ENCODE peak calls at places on chromosomes 4 and X, in ten cellular contexts. One of them, this sample, is unnamed.

GRCh38 chrX:132412208-132412607 is 76.6 kb downstream of the MBNL3 start:
- DNase-seq in mucosa of descending colon: no peak
- DNase-seq in mucosa of gallbladder: no peak
- DNase-seq in CD8-positive, alpha-beta memory T cell: no peak
- DNase-seq in fibroblast of the conjunctiva: no peak
- DNase-seq in Karpas-422: no peak
- DNase-seq in GM12891: no peak
- DNase-seq in MG63: no peak
- DNase-seq in stimulated activated CD8-positive, alpha-beta memory T cell treated with anti-CD3 and anti-CD28 coated beads, Interleukin-15, amount 100 ng/mL, for 24 hours: no peak
- DNase-seq in NCI-H345: no peak
- DNase-seq in this sample: no peak

GRCh38 chr4:84530871-84531270 is 31.8 kb upstream of the NKX6-1 start:
- DNase-seq in CD8-positive, alpha-beta memory T cell: no peak
- DNase-seq in MG63: peak; percentile 71
- DNase-seq in Karpas-422: no peak
- DNase-seq in GM12891: no peak
- DNase-seq in mucosa of descending colon: no peak
- DNase-seq in fibroblast of the conjunctiva: peak; percentile 10
- DNase-seq in mucosa of gallbladder: no peak
- DNase-seq in stimulated activated CD8-positive, alpha-beta memory T cell treated with anti-CD3 and anti-CD28 coated beads, Interleukin-15, amount 100 ng/mL, for 24 hours: no peak
- DNase-seq in NCI-H345: no peak
- DNase-seq in this sample: no peak

GRCh38 chr4:73520821-73521220 is 39.3 kb downstream of the AFM start:
- DNase-seq in mucosa of descending colon: no peak
- DNase-seq in fibroblast of the conjunctiva: peak; percentile 64
- DNase-seq in mucosa of gallbladder: no peak
- DNase-seq in Karpas-422: peak; percentile 74
- DNase-seq in stimulated activated CD8-positive, alpha-beta memory T cell treated with anti-CD3 and anti-CD28 coated beads, Interleukin-15, amount 100 ng/mL, for 24 hours: no peak
- DNase-seq in GM12891: no peak
- DNase-seq in MG63: peak; percentile 32
- DNase-seq in CD8-positive, alpha-beta memory T cell: no peak
- DNase-seq in NCI-H345: peak; percentile 28
- DNase-seq in this sample: no peak

GRCh38 chrX:20374866-20375530 is 108.3 kb upstream of the RPS6KA3 start:
- DNase-seq in stimulated activated CD8-positive, alpha-beta memory T cell treated with anti-CD3 and anti-CD28 coated beads, Interleukin-15, amount 100 ng/mL, for 24 hours: no peak
- DNase-seq in NCI-H345: no peak
- DNase-seq in Karpas-422: peak; percentile 71
- DNase-seq in GM12891: no peak
- DNase-seq in fibroblast of the conjunctiva: no peak
- DNase-seq in CD8-positive, alpha-beta memory T cell: no peak
- DNase-seq in MG63: no peak
- DNase-seq in mucosa of gallbladder: no peak
- DNase-seq in mucosa of descending colon: no peak
- DNase-seq in this sample: no peak

GRCh38 chr4:107255596-107255995 is 219.5 kb upstream of the DKK2 start:
- DNase-seq in NCI-H345: no peak
- DNase-seq in fibroblast of the conjunctiva: no peak
- DNase-seq in GM12891: no peak
- DNase-seq in mucosa of descending colon: no peak
- DNase-seq in Karpas-422: no peak
- DNase-seq in mucosa of gallbladder: no peak
- DNase-seq in MG63: no peak
- DNase-seq in CD8-positive, alpha-beta memory T cell: no peak
- DNase-seq in stimulated activated CD8-positive, alpha-beta memory T cell treated with anti-CD3 and anti-CD28 coated beads, Interleukin-15, amount 100 ng/mL, for 24 hours: no peak
- DNase-seq in this sample: no peak

GRCh38 chrX:153634236-153634635 is 12.8 kb upstream of the DUSP9 start:
- DNase-seq in Karpas-422: no peak
- DNase-seq in CD8-positive, alpha-beta memory T cell: no peak
- DNase-seq in NCI-H345: no peak
- DNase-seq in fibroblast of the conjunctiva: no peak
- DNase-seq in mucosa of gallbladder: no peak
- DNase-seq in MG63: no peak
- DNase-seq in GM12891: no peak
- DNase-seq in stimulated activated CD8-positive, alpha-beta memory T cell treated with anti-CD3 and anti-CD28 coated beads, Interleukin-15, amount 100 ng/mL, for 24 hours: no peak
- DNase-seq in mucosa of descending colon: no peak
- DNase-seq in this sample: no peak

GRCh38 chrX:150282953-150283352 is 80.2 kb upstream of the MAMLD1 start:
- DNase-seq in fibroblast of the conjunctiva: no peak
- DNase-seq in stimulated activated CD8-positive, alpha-beta memory T cell treated with anti-CD3 and anti-CD28 coated beads, Interleukin-15, amount 100 ng/mL, for 24 hours: no peak
- DNase-seq in mucosa of descending colon: no peak
- DNase-seq in GM12891: no peak
- DNase-seq in NCI-H345: no peak
- DNase-seq in Karpas-422: no peak
- DNase-seq in CD8-positive, alpha-beta memory T cell: no peak
- DNase-seq in MG63: no peak
- DNase-seq in mucosa of gallbladder: no peak
- DNase-seq in this sample: no peak

GRCh38 chrX:55794420-55794819 is 76.9 kb downstream of the RRAGB start:
- DNase-seq in fibroblast of the conjunctiva: no peak
- DNase-seq in mucosa of descending colon: no peak
- DNase-seq in Karpas-422: no peak
- DNase-seq in MG63: no peak
- DNase-seq in mucosa of gallbladder: no peak
- DNase-seq in stimulated activated CD8-positive, alpha-beta memory T cell treated with anti-CD3 and anti-CD28 coated beads, Interleukin-15, amount 100 ng/mL, for 24 hours: no peak
- DNase-seq in CD8-positive, alpha-beta memory T cell: no peak
- DNase-seq in GM12891: no peak
- DNase-seq in NCI-H345: no peak
- DNase-seq in this sample: no peak

GRCh38 chr4:16665942-16666586 is 232.4 kb downstream of the LDB2 start:
- DNase-seq in mucosa of descending colon: no peak
- DNase-seq in stimulated activated CD8-positive, alpha-beta memory T cell treated with anti-CD3 and anti-CD28 coated beads, Interleukin-15, amount 100 ng/mL, for 24 hours: no peak
- DNase-seq in CD8-positive, alpha-beta memory T cell: no peak
- DNase-seq in NCI-H345: no peak
- DNase-seq in MG63: no peak
- DNase-seq in Karpas-422: no peak
- DNase-seq in mucosa of gallbladder: no peak
- DNase-seq in fibroblast of the conjunctiva: no peak
- DNase-seq in GM12891: no peak
- DNase-seq in this sample: no peak

GRCh38 chr4:76527666-76528065 is 92.6 kb downstream of the SHROOM3 start:
- DNase-seq in CD8-positive, alpha-beta memory T cell: no peak
- DNase-seq in mucosa of gallbladder: no peak
- DNase-seq in stimulated activated CD8-positive, alpha-beta memory T cell treated with anti-CD3 and anti-CD28 coated beads, Interleukin-15, amount 100 ng/mL, for 24 hours: no peak
- DNase-seq in mucosa of descending colon: no peak
- DNase-seq in GM12891: no peak
- DNase-seq in NCI-H345: no peak
- DNase-seq in MG63: no peak
- DNase-seq in fibroblast of the conjunctiva: no peak
- DNase-seq in Karpas-422: no peak
- DNase-seq in this sample: no peak

GRCh38 chrX:106037835-106038473 is 573 bp downstream of the SERPINA7 start:
- DNase-seq in GM12891: no peak
- DNase-seq in Karpas-422: no peak
- DNase-seq in fibroblast of the conjunctiva: no peak
- DNase-seq in stimulated activated CD8-positive, alpha-beta memory T cell treated with anti-CD3 and anti-CD28 coated beads, Interleukin-15, amount 100 ng/mL, for 24 hours: no peak
- DNase-seq in CD8-positive, alpha-beta memory T cell: no peak
- DNase-seq in mucosa of gallbladder: no peak
- DNase-seq in NCI-H345: no peak
- DNase-seq in mucosa of descending colon: no peak
- DNase-seq in MG63: no peak
- DNase-seq in this sample: no peak

GRCh38 chr4:26000274-26000950 is 86.4 kb downstream of the SMIM20 start:
- DNase-seq in GM12891: no peak
- DNase-seq in MG63: peak; percentile 70
- DNase-seq in fibroblast of the conjunctiva: no peak
- DNase-seq in stimulated activated CD8-positive, alpha-beta memory T cell treated with anti-CD3 and anti-CD28 coated beads, Interleukin-15, amount 100 ng/mL, for 24 hours: no peak
- DNase-seq in CD8-positive, alpha-beta memory T cell: no peak
- DNase-seq in mucosa of gallbladder: no peak
- DNase-seq in Karpas-422: no peak
- DNase-seq in mucosa of descending colon: no peak
- DNase-seq in NCI-H345: no peak
- DNase-seq in this sample: no peak

GRCh38 chr4:16050669-16051068 is 33.2 kb downstream of the PROM1 start:
- DNase-seq in GM12891: no peak
- DNase-seq in stimulated activated CD8-positive, alpha-beta memory T cell treated with anti-CD3 and anti-CD28 coated beads, Interleukin-15, amount 100 ng/mL, for 24 hours: no peak
- DNase-seq in MG63: no peak
- DNase-seq in NCI-H345: no peak
- DNase-seq in CD8-positive, alpha-beta memory T cell: no peak
- DNase-seq in mucosa of descending colon: no peak
- DNase-seq in fibroblast of the conjunctiva: no peak
- DNase-seq in Karpas-422: no peak
- DNase-seq in mucosa of gallbladder: no peak
- DNase-seq in this sample: no peak

GRCh38 chrX:118528089-118528753 is 32.6 kb downstream of the DOCK11 start:
- DNase-seq in CD8-positive, alpha-beta memory T cell: peak; percentile 71
- DNase-seq in mucosa of gallbladder: no peak
- DNase-seq in MG63: no peak
- DNase-seq in GM12891: no peak
- DNase-seq in mucosa of descending colon: peak; percentile 53
- DNase-seq in fibroblast of the conjunctiva: no peak
- DNase-seq in Karpas-422: peak; percentile 43
- DNase-seq in stimulated activated CD8-positive, alpha-beta memory T cell treated with anti-CD3 and anti-CD28 coated beads, Interleukin-15, amount 100 ng/mL, for 24 hours: no peak
- DNase-seq in NCI-H345: no peak
- DNase-seq in this sample: no peak

GRCh38 chr4:150510176-150510875 is 71.6 kb upstream of the MAB21L2 start:
- DNase-seq in CD8-positive, alpha-beta memory T cell: no peak
- DNase-seq in MG63: peak; percentile 53
- DNase-seq in GM12891: no peak
- DNase-seq in stimulated activated CD8-positive, alpha-beta memory T cell treated with anti-CD3 and anti-CD28 coated beads, Interleukin-15, amount 100 ng/mL, for 24 hours: no peak
- DNase-seq in mucosa of gallbladder: no peak
- DNase-seq in NCI-H345: no peak
- DNase-seq in Karpas-422: no peak
- DNase-seq in fibroblast of the conjunctiva: peak; percentile 34
- DNase-seq in mucosa of descending colon: no peak
- DNase-seq in this sample: no peak

GRCh38 chrX:150544222-150544787 is 24.1 kb upstream of the MTM1 start:
- DNase-seq in stimulated activated CD8-positive, alpha-beta memory T cell treated with anti-CD3 and anti-CD28 coated beads, Interleukin-15, amount 100 ng/mL, for 24 hours: no peak
- DNase-seq in Karpas-422: peak; percentile 78
- DNase-seq in NCI-H345: no peak
- DNase-seq in CD8-positive, alpha-beta memory T cell: no peak
- DNase-seq in mucosa of descending colon: no peak
- DNase-seq in mucosa of gallbladder: no peak
- DNase-seq in fibroblast of the conjunctiva: no peak
- DNase-seq in MG63: no peak
- DNase-seq in GM12891: no peak
- DNase-seq in this sample: no peak

GRCh38 chrX:103477496-103477895 is 41.8 kb downstream of the RAB40A start:
- DNase-seq in GM12891: no peak
- DNase-seq in CD8-positive, alpha-beta memory T cell: no peak
- DNase-seq in Karpas-422: no peak
- DNase-seq in stimulated activated CD8-positive, alpha-beta memory T cell treated with anti-CD3 and anti-CD28 coated beads, Interleukin-15, amount 100 ng/mL, for 24 hours: no peak
- DNase-seq in MG63: no peak
- DNase-seq in mucosa of descending colon: no peak
- DNase-seq in mucosa of gallbladder: no peak
- DNase-seq in fibroblast of the conjunctiva: no peak
- DNase-seq in NCI-H345: no peak
- DNase-seq in this sample: no peak

GRCh38 chr4:3680656-3681055 is 85.5 kb upstream of the ADRA2C start:
- DNase-seq in fibroblast of the conjunctiva: no peak
- DNase-seq in Karpas-422: no peak
- DNase-seq in mucosa of descending colon: peak; percentile 10
- DNase-seq in mucosa of gallbladder: no peak
- DNase-seq in CD8-positive, alpha-beta memory T cell: no peak
- DNase-seq in MG63: no peak
- DNase-seq in stimulated activated CD8-positive, alpha-beta memory T cell treated with anti-CD3 and anti-CD28 coated beads, Interleukin-15, amount 100 ng/mL, for 24 hours: no peak
- DNase-seq in NCI-H345: no peak
- DNase-seq in GM12891: no peak
- DNase-seq in this sample: no peak

GRCh38 chr4:87354168-87355102 is 31.8 kb upstream of the HSD17B13 start:
- DNase-seq in NCI-H345: no peak
- DNase-seq in Karpas-422: no peak
- DNase-seq in GM12891: no peak
- DNase-seq in mucosa of gallbladder: no peak
- DNase-seq in MG63: peak; percentile 20
- DNase-seq in stimulated activated CD8-positive, alpha-beta memory T cell treated with anti-CD3 and anti-CD28 coated beads, Interleukin-15, amount 100 ng/mL, for 24 hours: no peak
- DNase-seq in mucosa of descending colon: no peak
- DNase-seq in CD8-positive, alpha-beta memory T cell: no peak
- DNase-seq in fibroblast of the conjunctiva: peak; percentile 48
- DNase-seq in this sample: no peak

GRCh38 chr4:1723131-1723801 is 1.9 kb downstream of the TACC3 start:
- DNase-seq in MG63: no peak
- DNase-seq in Karpas-422: no peak
- DNase-seq in stimulated activated CD8-positive, alpha-beta memory T cell treated with anti-CD3 and anti-CD28 coated beads, Interleukin-15, amount 100 ng/mL, for 24 hours: no peak
- DNase-seq in mucosa of gallbladder: no peak
- DNase-seq in GM12891: no peak
- DNase-seq in NCI-H345: no peak
- DNase-seq in CD8-positive, alpha-beta memory T cell: peak; percentile 77
- DNase-seq in mucosa of descending colon: peak; percentile 56
- DNase-seq in fibroblast of the conjunctiva: no peak
- DNase-seq in this sample: no peak

GRCh38 chr4:8410641-8411271 is 29.8 kb downstream of the ACOX3 start:
- DNase-seq in Karpas-422: no peak
- DNase-seq in NCI-H345: peak; percentile 13
- DNase-seq in CD8-positive, alpha-beta memory T cell: no peak
- DNase-seq in mucosa of gallbladder: no peak
- DNase-seq in GM12891: no peak
- DNase-seq in stimulated activated CD8-positive, alpha-beta memory T cell treated with anti-CD3 and anti-CD28 coated beads, Interleukin-15, amount 100 ng/mL, for 24 hours: no peak
- DNase-seq in fibroblast of the conjunctiva: peak; percentile 55
- DNase-seq in mucosa of descending colon: no peak
- DNase-seq in MG63: peak; percentile 52
- DNase-seq in this sample: no peak

GRCh38 chr4:134627386-134627785 is 425.8 kb upstream of the PABPC4L start:
- DNase-seq in Karpas-422: no peak
- DNase-seq in fibroblast of the conjunctiva: no peak
- DNase-seq in MG63: no peak
- DNase-seq in mucosa of gallbladder: peak; percentile 33
- DNase-seq in stimulated activated CD8-positive, alpha-beta memory T cell treated with anti-CD3 and anti-CD28 coated beads, Interleukin-15, amount 100 ng/mL, for 24 hours: no peak
- DNase-seq in CD8-positive, alpha-beta memory T cell: no peak
- DNase-seq in NCI-H345: no peak
- DNase-seq in mucosa of descending colon: peak; percentile 51
- DNase-seq in GM12891: no peak
- DNase-seq in this sample: no peak

GRCh38 chr4:185470503-185471195 is 884 bp downstream of the CCDC110 start:
- DNase-seq in mucosa of descending colon: peak; percentile 85
- DNase-seq in Karpas-422: no peak
- DNase-seq in fibroblast of the conjunctiva: no peak
- DNase-seq in stimulated activated CD8-positive, alpha-beta memory T cell treated with anti-CD3 and anti-CD28 coated beads, Interleukin-15, amount 100 ng/mL, for 24 hours: no peak
- DNase-seq in GM12891: no peak
- DNase-seq in MG63: peak; percentile 7
- DNase-seq in CD8-positive, alpha-beta memory T cell: peak; percentile 64
- DNase-seq in mucosa of gallbladder: peak; percentile 58
- DNase-seq in NCI-H345: peak; percentile 53
- DNase-seq in this sample: peak; percentile 72

GRCh38 chrX:102714994-102715393 is 2.7 kb downstream of the GPRASP2 start:
- DNase-seq in fibroblast of the conjunctiva: no peak
- DNase-seq in mucosa of descending colon: no peak
- DNase-seq in NCI-H345: no peak
- DNase-seq in MG63: no peak
- DNase-seq in Karpas-422: no peak
- DNase-seq in mucosa of gallbladder: no peak
- DNase-seq in stimulated activated CD8-positive, alpha-beta memory T cell treated with anti-CD3 and anti-CD28 coated beads, Interleukin-15, amount 100 ng/mL, for 24 hours: no peak
- DNase-seq in CD8-positive, alpha-beta memory T cell: no peak
- DNase-seq in GM12891: no peak
- DNase-seq in this sample: no peak

GRCh38 chr4:187071896-187072295 is 348.2 kb upstream of the FAT1 start:
- DNase-seq in GM12891: no peak
- DNase-seq in MG63: no peak
- DNase-seq in CD8-positive, alpha-beta memory T cell: no peak
- DNase-seq in NCI-H345: no peak
- DNase-seq in stimulated activated CD8-positive, alpha-beta memory T cell treated with anti-CD3 and anti-CD28 coated beads, Interleukin-15, amount 100 ng/mL, for 24 hours: no peak
- DNase-seq in mucosa of descending colon: no peak
- DNase-seq in fibroblast of the conjunctiva: no peak
- DNase-seq in mucosa of gallbladder: no peak
- DNase-seq in Karpas-422: no peak
- DNase-seq in this sample: no peak

GRCh38 chr4:146095091-146095690 is 80.3 kb upstream of the LSM6 start:
- DNase-seq in mucosa of gallbladder: peak; percentile 53
- DNase-seq in fibroblast of the conjunctiva: peak; percentile 51
- DNase-seq in mucosa of descending colon: no peak
- DNase-seq in stimulated activated CD8-positive, alpha-beta memory T cell treated with anti-CD3 and anti-CD28 coated beads, Interleukin-15, amount 100 ng/mL, for 24 hours: no peak
- DNase-seq in GM12891: no peak
- DNase-seq in NCI-H345: peak; percentile 25
- DNase-seq in CD8-positive, alpha-beta memory T cell: peak; percentile 0
- DNase-seq in Karpas-422: peak; percentile 93
- DNase-seq in MG63: no peak
- DNase-seq in this sample: no peak

GRCh38 chr4:185305979-185306442 is 89.7 kb downstream of the LRP2BP start:
- DNase-seq in fibroblast of the conjunctiva: peak; percentile 51
- DNase-seq in MG63: peak; percentile 81
- DNase-seq in mucosa of descending colon: no peak
- DNase-seq in NCI-H345: peak; percentile 63
- DNase-seq in stimulated activated CD8-positive, alpha-beta memory T cell treated with anti-CD3 and anti-CD28 coated beads, Interleukin-15, amount 100 ng/mL, for 24 hours: no peak
- DNase-seq in GM12891: no peak
- DNase-seq in mucosa of gallbladder: no peak
- DNase-seq in CD8-positive, alpha-beta memory T cell: no peak
- DNase-seq in Karpas-422: no peak
- DNase-seq in this sample: no peak

GRCh38 chrX:101619336-101619735 is 1.5 kb upstream of the ARMCX6 start:
- DNase-seq in mucosa of descending colon: no peak
- DNase-seq in Karpas-422: peak; percentile 49
- DNase-seq in CD8-positive, alpha-beta memory T cell: no peak
- DNase-seq in mucosa of gallbladder: no peak
- DNase-seq in fibroblast of the conjunctiva: no peak
- DNase-seq in MG63: no peak
- DNase-seq in GM12891: no peak
- DNase-seq in NCI-H345: peak; percentile 71
- DNase-seq in stimulated activated CD8-positive, alpha-beta memory T cell treated with anti-CD3 and anti-CD28 coated beads, Interleukin-15, amount 100 ng/mL, for 24 hours: no peak
- DNase-seq in this sample: no peak